ENCODE peak calls at places on chromosome 15, in four cellular contexts. F, M, H and O are unnamed samples.

GRCh38 chr15:89447676-89448075 is 48.7 kb downstream of the RHCG start:
- DNase-seq in F (no peak), M (no peak), H (no peak), O (no peak)

GRCh38 chr15:69164807-69165636 is 4.6 kb downstream of the GLCE start:
- DNase-seq in F (peak; percentile 77), M (no peak), H (no peak), O (no peak)

GRCh38 chr15:83626171-83626802 is 27.6 kb upstream of the ADAMTSL3 start:
- DNase-seq in F (peak; percentile 2), M (no peak), H (no peak), O (no peak)

GRCh38 chr15:55827204-55827603 is 84.3 kb upstream of the PRTG start:
- DNase-seq in F (no peak), M (no peak), H (no peak), O (peak; percentile 18)

GRCh38 chr15:95417761-95418160 is 912.7 kb upstream of the NR2F2 start:
- DNase-seq in F (no peak), M (no peak), H (no peak), O (no peak)

GRCh38 chr15:97014001-97014400 is 683.5 kb downstream of the NR2F2 start:
- DNase-seq in F (no peak), M (no peak), H (no peak), O (no peak)

GRCh38 chr15:67783303-67783702 is 42.0 kb upstream of the SKOR1 start:
- DNase-seq in F (no peak), M (no peak), H (no peak), O (no peak)

GRCh38 chr15:60004846-60005351 is 788 bp downstream of the FOXB1 start:
- DNase-seq in F (peak; percentile 14), M (no peak), H (no peak), O (no peak)

GRCh38 chr15:42444415-42445063 is 46.4 kb downstream of the ZNF106 start:
- DNase-seq in F (peak; percentile 18), M (no peak), H (no peak), O (no peak)

GRCh38 chr15:86916671-86917450 is 837.2 kb downstream of the AGBL1 start:
- DNase-seq in F (peak; percentile 8), M (no peak), H (no peak), O (no peak)

GRCh38 chr15:45790325-45790943 is 155.6 kb downstream of the SQOR start:
- DNase-seq in F (peak; percentile 34), M (no peak), H (peak; percentile 40), O (no peak)

GRCh38 chr15:72179950-72180581 is 17.5 kb downstream of the GRAMD2A start:
- DNase-seq in F (peak; percentile 59), M (no peak), H (no peak), O (no peak)

GRCh38 chr15:49154359-49154758 is 1.0 kb downstream of the COPS2 start:
- DNase-seq in F (no peak), M (no peak), H (no peak), O (no peak)

GRCh38 chr15:65881766-65882434 is 12.6 kb downstream of the RAB11A start:
- DNase-seq in F (no peak), M (no peak), H (no peak), O (no peak)

GRCh38 chr15:48963524-48964113 is at the start of gene SHC4:
- DNase-seq in F (peak; percentile 88), M (peak; percentile 21), H (peak; percentile 38), O (peak; percentile 75)

GRCh38 chr15:27019687-27020086 is 48.7 kb downstream of the GABRG3 start:
- DNase-seq in F (no peak), M (no peak), H (no peak), O (no peak)

GRCh38 chr15:25092661-25093060 is 137.9 kb downstream of the SNRPN start:
- DNase-seq in F (no peak), M (no peak), H (no peak), O (no peak)

GRCh38 chr15:98887976-98888375 is 119.6 kb downstream of the PGPEP1L start:
- DNase-seq in F (no peak), M (no peak), H (no peak), O (no peak)

GRCh38 chr15:66019377-66019776 is 150.1 kb downstream of the RAB11A start:
- DNase-seq in F (no peak), M (no peak), H (no peak), O (no peak)